ENCODE peak calls at places on chromosomes 1 and 21, in four cellular contexts. One of them, this sample, is unnamed.

GRCh38 chr1:226083303-226084101 is 21.0 kb downstream of the H3-3A start:
- DNase-seq in GM12878: peak; percentile 38
- DNase-seq in HepG2: peak; percentile 56
- DNase-seq in K562: peak; percentile 100
- DNase-seq in this sample: peak; percentile 98

GRCh38 chr1:171984850-171985485 is 143.7 kb downstream of the DNM3 start:
- DNase-seq in HepG2: peak; percentile 40
- DNase-seq in K562: peak; percentile 25
- DNase-seq in GM12878: no peak
- DNase-seq in this sample: peak; percentile 45

GRCh38 chr1:88013485-88013884 is 670.6 kb upstream of the PKN2 start:
- DNase-seq in HepG2: no peak
- DNase-seq in GM12878: no peak
- DNase-seq in K562: no peak
- DNase-seq in this sample: no peak

GRCh38 chr1:245859510-245860114 is 647.5 kb downstream of the SMYD3 start:
- DNase-seq in K562: no peak
- DNase-seq in HepG2: no peak
- DNase-seq in GM12878: no peak
- DNase-seq in this sample: no peak

GRCh38 chr1:183719976-183720497 is 66.9 kb upstream of the APOBEC4 start:
- DNase-seq in GM12878: no peak
- DNase-seq in HepG2: no peak
- DNase-seq in K562: no peak
- DNase-seq in this sample: no peak

GRCh38 chr1:186623547-186623946 is 56.7 kb downstream of the PTGS2 start:
- DNase-seq in HepG2: no peak
- DNase-seq in GM12878: no peak
- DNase-seq in K562: no peak
- DNase-seq in this sample: no peak

GRCh38 chr21:45102391-45102932 is 28.1 kb downstream of the ADARB1 start:
- DNase-seq in GM12878: no peak
- DNase-seq in K562: no peak
- DNase-seq in HepG2: no peak
- DNase-seq in this sample: no peak

GRCh38 chr1:100746542-100746932 is 27.0 kb downstream of the VCAM1 start:
- DNase-seq in K562: no peak
- DNase-seq in HepG2: no peak
- DNase-seq in GM12878: no peak
- DNase-seq in this sample: no peak

GRCh38 chr1:48710318-48710717 is 66.4 kb downstream of the BEND5 start:
- DNase-seq in GM12878: no peak
- DNase-seq in HepG2: no peak
- DNase-seq in K562: no peak
- DNase-seq in this sample: no peak

GRCh38 chr1:201476670-201477344 is 7.8 kb upstream of the PHLDA3 start:
- DNase-seq in HepG2: no peak
- DNase-seq in GM12878: no peak
- DNase-seq in K562: no peak
- DNase-seq in this sample: no peak

GRCh38 chr1:154808909-154809262 is 61.2 kb downstream of the KCNN3 start:
- DNase-seq in HepG2: no peak
- DNase-seq in K562: peak; percentile 23
- DNase-seq in GM12878: no peak
- DNase-seq in this sample: no peak

GRCh38 chr1:62689524-62689923 is 1.3 kb upstream of the DOCK7 start:
- DNase-seq in GM12878: no peak
- DNase-seq in K562: no peak
- DNase-seq in HepG2: peak; percentile 77
- DNase-seq in this sample: no peak

GRCh38 chr1:226862900-226863299 is 7.5 kb upstream of the PSEN2 start:
- DNase-seq in K562: no peak
- DNase-seq in HepG2: no peak
- DNase-seq in GM12878: no peak
- DNase-seq in this sample: no peak

GRCh38 chr21:16117331-16117730 is 387.5 kb downstream of the USP25 start:
- DNase-seq in HepG2: no peak
- DNase-seq in GM12878: no peak
- DNase-seq in K562: no peak
- DNase-seq in this sample: no peak

GRCh38 chr1:153842006-153842471 is 66.8 kb downstream of the SLC27A3 start:
- DNase-seq in GM12878: peak; percentile 82
- DNase-seq in K562: no peak
- DNase-seq in HepG2: no peak
- DNase-seq in this sample: no peak

GRCh38 chr1:113660053-113660452 is 99.2 kb downstream of the PHTF1 start:
- DNase-seq in HepG2: no peak
- DNase-seq in K562: peak; percentile 22
- DNase-seq in GM12878: no peak
- DNase-seq in this sample: no peak

GRCh38 chr1:7218210-7218832 is 433.1 kb downstream of the CAMTA1 start:
- DNase-seq in K562: peak; percentile 72
- DNase-seq in HepG2: peak; percentile 44
- DNase-seq in GM12878: no peak
- DNase-seq in this sample: peak; percentile 60

GRCh38 chr21:27251752-27252151 is 284.9 kb upstream of the ADAMTS5 start:
- DNase-seq in HepG2: no peak
- DNase-seq in K562: no peak
- DNase-seq in GM12878: no peak
- DNase-seq in this sample: no peak

GRCh38 chr21:15003463-15004135 is 61.2 kb downstream of the NRIP1 start:
- DNase-seq in GM12878: no peak
- DNase-seq in K562: no peak
- DNase-seq in HepG2: no peak
- DNase-seq in this sample: peak; percentile 43

GRCh38 chr1:22420456-22421053 is 31.1 kb upstream of the ZBTB40 start:
- DNase-seq in HepG2: peak; percentile 70
- DNase-seq in K562: peak; percentile 78
- DNase-seq in GM12878: no peak
- DNase-seq in this sample: peak; percentile 86

GRCh38 chr1:207027221-207027777 is 5.3 kb downstream of the C1orf116 start:
- DNase-seq in HepG2: no peak
- DNase-seq in K562: no peak
- DNase-seq in GM12878: no peak
- DNase-seq in this sample: no peak

GRCh38 chr1:45205910-45206721 is at the start of gene ZSWIM5:
- DNase-seq in K562: peak; percentile 73
- DNase-seq in GM12878: no peak
- DNase-seq in HepG2: peak; percentile 48
- DNase-seq in this sample: peak; percentile 77
- TF ChIP-seq FOXM1 in K562: no peak
- TF ChIP-seq FOXM1 in GM12878: no peak
- TF ChIP-seq FOXM1 in HepG2: peak; percentile 50
- TF ChIP-seq FOXM1 in this sample: peak; percentile 33

DNA sequence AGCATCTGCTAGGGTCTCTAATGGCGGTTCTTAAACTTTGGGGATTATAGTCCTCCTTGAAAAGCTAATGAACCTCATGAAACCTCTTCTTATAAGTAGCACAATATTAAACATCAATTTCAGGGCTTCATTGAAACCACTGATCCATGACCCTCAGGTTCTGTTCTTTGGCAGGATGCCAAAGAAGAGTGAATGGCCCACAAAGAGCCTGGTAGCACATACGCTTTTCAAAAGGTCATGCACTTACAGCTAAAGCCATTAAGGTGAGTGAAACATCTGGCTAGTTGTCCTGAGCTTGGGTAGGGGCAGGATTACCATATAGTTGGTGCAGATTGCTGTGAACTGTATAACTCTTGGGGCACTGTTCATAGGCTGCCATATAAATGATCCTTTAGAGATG is 42.3 kb downstream of the MDM4 start:
- DNase-seq in HepG2: no peak
- DNase-seq in K562: no peak
- DNase-seq in GM12878: no peak
- DNase-seq in this sample: no peak
- TF ChIP-seq FOXK2 in HepG2: no peak
- TF ChIP-seq FOXK2 in K562: no peak
- TF ChIP-seq FOXK2 in GM12878: no peak
- TF ChIP-seq FOXK2 in this sample: no peak

GRCh38 chr21:25567472-25567871 is 39.8 kb downstream of the MRPL39 start:
- DNase-seq in K562: no peak
- DNase-seq in GM12878: peak; percentile 56
- DNase-seq in HepG2: no peak
- DNase-seq in this sample: no peak

GRCh38 chr21:25569711-25570110 is 37.6 kb downstream of the MRPL39 start:
- DNase-seq in K562: no peak
- DNase-seq in GM12878: no peak
- DNase-seq in HepG2: no peak
- DNase-seq in this sample: no peak

GRCh38 chr21:25569084-25569483 is 38.2 kb downstream of the MRPL39 start:
- DNase-seq in HepG2: no peak
- DNase-seq in GM12878: no peak
- DNase-seq in K562: no peak
- DNase-seq in this sample: no peak

GRCh38 chr21:25566645-25567044 is 40.6 kb downstream of the MRPL39 start:
- DNase-seq in GM12878: no peak
- DNase-seq in K562: no peak
- DNase-seq in HepG2: no peak
- DNase-seq in this sample: no peak

GRCh38 chr21:25568230-25568629 is 39.1 kb downstream of the MRPL39 start:
- DNase-seq in GM12878: no peak
- DNase-seq in HepG2: no peak
- DNase-seq in K562: no peak
- DNase-seq in this sample: no peak
- TF ChIP-seq FOXM1 in GM12878: no peak
- TF ChIP-seq FOXM1 in HepG2: no peak
- TF ChIP-seq FOXM1 in K562: no peak
- TF ChIP-seq FOXM1 in this sample: no peak

GRCh38 chr1:228487336-228488106 is at the start of gene RNF187:
- DNase-seq in K562: peak; percentile 95
- DNase-seq in HepG2: no peak
- DNase-seq in GM12878: no peak
- DNase-seq in this sample: peak; percentile 61
- TF ChIP-seq FOXK2 in K562: no peak
- TF ChIP-seq FOXK2 in HepG2: no peak
- TF ChIP-seq FOXK2 in GM12878: no peak
- TF ChIP-seq FOXK2 in this sample: no peak

GRCh38 chr1:223652436-223652901 is 13.0 kb downstream of the CAPN8 start:
- DNase-seq in HepG2: no peak
- DNase-seq in GM12878: no peak
- DNase-seq in K562: no peak
- DNase-seq in this sample: no peak
- TF ChIP-seq FOXM1 in HepG2: no peak
- TF ChIP-seq FOXM1 in GM12878: no peak
- TF ChIP-seq FOXM1 in K562: no peak
- TF ChIP-seq FOXM1 in this sample: no peak

GRCh38 chr1:25954371-25954938 is 43.4 kb downstream of the PAFAH2 start:
- DNase-seq in HepG2: no peak
- DNase-seq in K562: no peak
- DNase-seq in GM12878: no peak
- DNase-seq in this sample: no peak
- TF ChIP-seq FOXK2 in HepG2: no peak
- TF ChIP-seq FOXK2 in K562: no peak
- TF ChIP-seq FOXK2 in GM12878: no peak
- TF ChIP-seq FOXK2 in this sample: no peak

This sample was measured in HEK293T.